ENCODE peak calls at places on chromosomes 3 and 15, in six cellular contexts. H is GM12878, R is GM12891, G is H1, O is K562, W is HepG2. I is an unnamed sample.

GRCh38 chr3:11637901-11638668 is 5.6 kb downstream of the VGLL4 start:
- DNase-seq in H (no peak), R (no peak), G (no peak), O (peak; percentile 12), W (no peak), I (no peak)

GRCh38 chr3:23612296-23612891 is 193.4 kb upstream of the UBE2E1 start:
- DNase-seq in H (no peak), R (no peak), G (no peak), O (no peak), W (no peak), I (no peak)

GRCh38 chr3:38957296-38957695 is 94.4 kb downstream of the SCN11A start:
- DNase-seq in H (no peak), R (no peak), G (no peak), O (no peak), W (no peak), I (no peak)

GRCh38 chr3:67593761-67594234 is 60.6 kb downstream of the SUCLG2 start:
- DNase-seq in H (no peak), R (no peak), G (peak; percentile 13), O (peak; percentile 13), W (peak; percentile 14), I (no peak)

GRCh38 chr3:172119266-172119957 is 80.0 kb downstream of the FNDC3B start:
- DNase-seq in H (no peak), R (no peak), G (no peak), O (no peak), W (peak; percentile 87), I (no peak)

GRCh38 chr15:80604583-80605506 is 90.3 kb upstream of the ABHD17C start:
- DNase-seq in H (no peak), R (no peak), G (no peak), O (no peak), W (no peak), I (no peak)

GRCh38 chr3:85355572-85355971 is 396.8 kb downstream of the CADM2 start:
- DNase-seq in H (no peak), R (no peak), G (no peak), O (no peak), W (no peak), I (no peak)

GRCh38 chr3:43770426-43771103 is 79.8 kb downstream of the ABHD5 start:
- DNase-seq in H (no peak), R (no peak), G (no peak), O (peak; percentile 92), W (no peak), I (no peak)

GRCh38 chr3:149479621-149480325 is 5.3 kb downstream of the TM4SF4 start:
- DNase-seq in H (no peak), R (no peak), G (no peak), O (no peak), W (no peak), I (no peak)

GRCh38 chr15:69478259-69478687 is 25.7 kb downstream of the RPLP1 start:
- DNase-seq in H (no peak), R (peak; percentile 51), G (peak; percentile 61), O (peak; percentile 65), W (peak; percentile 35), I (no peak)

GRCh38 chr3:30342319-30343060 is 263.9 kb upstream of the TGFBR2 start:
- DNase-seq in H (no peak), R (no peak), G (no peak), O (no peak), W (peak; percentile 87), I (no peak)

GRCh38 chr3:107365051-107365450 is 12.2 kb upstream of the CCDC54 start:
- DNase-seq in H (no peak), R (no peak), G (no peak), O (no peak), W (no peak), I (no peak)

GRCh38 chr15:101062063-101062462 is 142.9 kb downstream of the LRRK1 start:
- DNase-seq in H (no peak), R (no peak), G (no peak), O (no peak), W (no peak), I (no peak)

GRCh38 chr3:111594205-111594604 is 941 bp downstream of the ZBED2 start:
- DNase-seq in H (no peak), R (no peak), G (no peak), O (no peak), W (no peak), I (no peak)

GRCh38 chr3:99114565-99115291 is 213.2 kb upstream of the DCBLD2 start:
- DNase-seq in H (no peak), R (no peak), G (peak; percentile 41), O (peak; percentile 8), W (peak; percentile 20), I (no peak)

GRCh38 chr3:14583543-14584091 is 43.5 kb upstream of the GRIP2 start:
- DNase-seq in H (no peak), R (no peak), G (no peak), O (no peak), W (no peak), I (no peak)

GRCh38 chr3:33071946-33072345 is 25.0 kb downstream of the GLB1 start:
- DNase-seq in H (no peak), R (no peak), G (no peak), O (no peak), W (no peak), I (no peak)

GRCh38 chr3:27675287-27675686 is 46.8 kb downstream of the EOMES start:
- DNase-seq in H (no peak), R (no peak), G (no peak), O (no peak), W (no peak), I (no peak)

GRCh38 chr3:18237251-18238005 is 187.7 kb downstream of the SATB1 start:
- DNase-seq in H (no peak), R (no peak), G (no peak), O (no peak), W (no peak), I (no peak)

GRCh38 chr3:11356269-11356668 is 84.1 kb downstream of the ATG7 start:
- DNase-seq in H (no peak), R (no peak), G (no peak), O (no peak), W (no peak), I (no peak)

GRCh38 chr3:71940523-71940922 is 155.6 kb upstream of the PROK2 start:
- DNase-seq in H (no peak), R (no peak), G (no peak), O (no peak), W (no peak), I (no peak)

GRCh38 chr15:70488002-70488605 is 275.3 kb downstream of the UACA start:
- DNase-seq in H (no peak), R (no peak), G (no peak), O (peak; percentile 69), W (peak; percentile 29), I (no peak)

GRCh38 chr3:177615015-177615414 is 417.7 kb upstream of the TBL1XR1 start:
- DNase-seq in H (no peak), R (no peak), G (no peak), O (peak; percentile 89), W (peak; percentile 82), I (no peak)

DNA sequence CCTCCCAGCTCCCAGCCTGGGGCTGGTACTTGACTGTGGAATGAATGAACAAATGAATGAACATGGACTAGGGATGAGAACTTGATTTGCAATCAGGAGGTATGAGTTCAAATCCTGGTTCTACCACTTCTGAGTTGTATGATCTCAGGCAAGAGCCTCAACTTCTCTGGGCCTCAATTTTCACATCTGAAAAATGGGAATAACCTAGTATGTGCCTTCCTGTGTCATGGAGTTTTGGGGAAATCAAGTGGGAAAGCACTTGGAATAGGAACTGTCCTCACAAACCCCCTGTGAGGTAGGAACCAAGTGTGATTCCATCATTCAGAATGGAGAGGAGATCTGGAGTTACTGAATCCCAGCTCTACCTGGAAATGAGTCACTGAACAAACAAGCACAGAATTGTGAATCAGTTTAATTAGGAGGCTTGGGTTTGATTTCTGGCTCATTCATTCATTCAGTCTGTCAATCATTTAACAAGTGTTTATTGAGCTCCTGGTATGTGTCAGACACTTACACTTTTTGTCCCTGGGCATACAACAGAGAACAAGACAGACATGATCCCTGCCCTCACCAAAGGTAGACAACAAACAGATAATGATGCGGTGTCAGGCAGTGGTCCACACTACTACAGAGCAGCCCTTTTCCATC is 29.7 kb downstream of the DNASE1L3 start:
- DNase-seq in H (no peak), R (no peak), G (no peak), O (no peak), W (peak; percentile 88), I (no peak)
- TF ChIP-seq POLR2AphosphoS5 in H (no peak), R (no peak), G (no peak), O (no peak), W (no peak), I (no peak)

GRCh38 chr15:40906101-40906946 is 12.1 kb downstream of the VPS18 start:
- DNase-seq in H (no peak), R (peak; percentile 84), G (peak; percentile 65), O (peak; percentile 90), W (peak; percentile 70), I (peak; percentile 81)
- TF ChIP-seq POLR2A in H (peak; percentile 52), R (no peak), G (no peak), O (peak; percentile 32), W (no peak), I (no peak)

DNA sequence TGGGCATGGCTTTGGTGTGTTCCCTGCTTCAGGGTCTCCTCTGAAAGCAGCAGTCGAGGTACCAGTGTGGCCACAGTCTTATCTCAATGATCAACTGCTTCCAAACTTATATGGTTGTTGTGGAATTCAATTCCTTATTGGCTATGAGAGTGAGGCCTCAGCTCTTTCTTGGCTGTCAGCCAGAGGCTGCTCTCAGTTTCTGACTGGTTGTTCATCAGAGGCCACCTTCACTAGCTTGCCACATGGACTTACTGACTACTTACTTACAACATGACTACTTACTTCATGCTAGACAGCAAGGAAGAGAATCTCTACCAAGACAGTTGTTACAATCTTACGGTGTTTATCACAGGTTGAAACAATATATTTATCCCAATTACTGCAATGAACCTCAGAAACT is 789.2 kb downstream of the DIPK2A start:
- DNase-seq in H (no peak), R (no peak), G (no peak), O (no peak), W (no peak), I (no peak)
- TF ChIP-seq TAF1 in H (no peak), R (no peak), G (no peak), O (no peak), W (no peak), I (no peak)

DNA sequence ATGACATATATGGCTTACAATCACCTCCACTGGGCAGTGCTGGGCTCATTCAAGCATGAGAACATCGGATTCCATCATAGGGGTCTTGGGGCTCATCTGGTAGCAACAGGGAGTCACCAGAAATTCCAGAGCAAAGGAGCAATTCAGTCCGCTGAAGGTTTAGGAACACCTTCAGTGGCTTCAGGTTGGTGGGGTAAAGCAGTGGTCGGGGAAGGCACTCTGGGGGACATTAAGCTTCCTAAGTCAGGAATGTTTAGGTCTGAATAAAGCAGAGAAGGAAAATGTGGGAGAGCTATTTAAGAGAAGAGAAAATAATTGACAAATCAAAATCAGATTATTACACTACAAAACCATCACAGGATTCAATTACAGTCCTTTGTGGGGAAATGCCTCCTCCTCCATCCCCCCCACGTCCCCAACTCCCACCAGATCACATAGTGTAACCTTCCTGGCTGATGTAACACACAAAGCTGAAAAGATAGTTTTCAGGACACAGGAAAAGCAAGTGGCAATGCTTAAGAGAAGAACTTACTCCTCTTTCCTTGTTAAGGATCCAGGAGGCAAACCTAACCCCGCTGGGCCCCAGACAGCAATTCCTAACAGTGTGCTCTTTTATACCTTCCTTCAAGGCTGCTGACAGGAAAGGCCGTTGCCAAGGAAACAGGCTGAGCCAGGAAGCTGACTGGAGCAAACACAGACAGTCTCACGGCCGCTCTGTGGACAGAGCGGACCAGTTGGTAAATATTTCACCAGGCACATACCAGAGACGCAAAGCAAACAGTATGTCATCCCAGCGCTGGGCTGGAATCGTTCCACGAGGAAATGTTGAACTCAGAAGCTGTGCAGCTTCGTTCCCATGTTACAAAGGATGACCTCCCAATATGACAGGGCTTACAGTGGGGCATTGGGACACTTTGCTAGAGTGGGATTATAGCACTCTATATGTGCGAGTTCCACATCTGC is 57.5 kb upstream of the LMCD1 start:
- DNase-seq in H (no peak), R (no peak), G (peak; percentile 23), O (peak; percentile 7), W (peak; percentile 99), I (no peak)
- TF ChIP-seq POLR2AphosphoS5 in H (no peak), R (no peak), G (no peak), O (no peak), W (peak; percentile 76), I (no peak)

GRCh38 chr15:63221346-63221745 is 31.9 kb downstream of the RAB8B start:
- DNase-seq in H (no peak), R (no peak), G (no peak), O (no peak), W (no peak), I (no peak)
- TF ChIP-seq POLR2A in H (no peak), R (no peak), G (no peak), O (no peak), W (no peak), I (no peak)

I was measured in GM12892.